ENCODE peak calls at places on chromosomes 4 and X, in nine cellular contexts. E is HL-60, B is GM23338, O is SK-N-SH, I is A549, D is K562, L is HCT116, F is GM12878, K is HepG2. P is an unnamed sample.

GRCh38 chrX:135572436-135572835 is 52.0 kb downstream of the INTS6L start:
- DNase-seq in E (no peak), O (peak), F (no peak), K (no peak), L (no peak), I (no peak), D (no peak), B (no peak), P (no peak)

GRCh38 chr4:22496165-22496813 is 19.6 kb downstream of the ADGRA3 start:
- DNase-seq in F (no peak), I (no peak), D (no peak), L (no peak), O (no peak), B (no peak), E (no peak), K (no peak), P (no peak)

GRCh38 chrX:139202742-139203410 is 327.7 kb upstream of the F9 start:
- DNase-seq in O (no peak), E (no peak), K (no peak), F (no peak), I (no peak), B (peak), D (no peak), L (no peak), P (no peak)

GRCh38 chr4:121656269-121656641 is 40.5 kb downstream of the ANXA5 start:
- DNase-seq in F (peak), D (peak), B (peak), I (no peak), K (peak), L (peak), O (peak), E (peak), P (peak)

GRCh38 chr4:137993232-137993631 is 248.9 kb downstream of the SLC7A11 start:
- DNase-seq in B (no peak), E (no peak), L (no peak), O (no peak), D (no peak), I (no peak), K (no peak), F (no peak), P (no peak)

GRCh38 chrX:36214924-36215323 is 295.4 kb downstream of the CFAP47 start:
- DNase-seq in K (no peak), O (no peak), F (no peak), B (peak), L (no peak), I (no peak), E (no peak), D (no peak), P (no peak)

GRCh38 chrX:13432376-13432775 is 112.5 kb upstream of the ATXN3L start:
- DNase-seq in I (no peak), O (no peak), K (no peak), E (no peak), B (no peak), D (no peak), F (no peak), L (no peak), P (no peak)

GRCh38 chr4:40418430-40419230 is 83.5 kb downstream of the CHRNA9 start:
- DNase-seq in D (no peak), E (no peak), K (peak), F (no peak), L (no peak), B (no peak), O (no peak), I (peak), P (no peak)

GRCh38 chrX:87045352-87045751 is 472.2 kb upstream of the KLHL4 start:
- DNase-seq in I (no peak), O (no peak), F (no peak), D (no peak), E (no peak), B (peak), L (no peak), K (no peak), P (no peak)

GRCh38 chr4:125315571-125316390 is 1.0 kb downstream of the FAT4 start:
- DNase-seq in B (peak), K (peak), L (no peak), I (peak), F (no peak), E (no peak), O (peak), D (no peak), P (no peak)

GRCh38 chrX:130933358-130933757 is 30.3 kb upstream of the ENOX2 start:
- DNase-seq in F (no peak), B (no peak), I (no peak), K (no peak), D (no peak), O (no peak), E (no peak), L (no peak), P (no peak)

GRCh38 chr4:150477869-150478268 is 104.1 kb upstream of the MAB21L2 start:
- DNase-seq in I (no peak), L (no peak), O (no peak), K (no peak), D (no peak), F (no peak), E (no peak), B (no peak), P (no peak)

GRCh38 chr4:165630671-165631070 is 242.4 kb upstream of the TLL1 start:
- DNase-seq in I (no peak), D (no peak), E (no peak), B (no peak), K (no peak), O (no peak), L (no peak), F (no peak), P (no peak)

GRCh38 chr4:102439835-102440234 is 61.3 kb upstream of the NFKB1 start:
- DNase-seq in F (no peak), E (no peak), L (no peak), B (no peak), D (no peak), O (peak), I (peak), K (peak), P (no peak)

GRCh38 chr4:39205000-39205399 is 22.7 kb downstream of the WDR19 start:
- DNase-seq in K (no peak), I (no peak), E (no peak), F (no peak), B (no peak), O (peak), D (no peak), L (no peak), P (no peak)

GRCh38 chr4:66653937-66654336 is 891.4 kb downstream of the CENPC start:
- DNase-seq in O (no peak), F (no peak), K (no peak), D (no peak), E (no peak), L (no peak), B (no peak), I (no peak), P (no peak)

GRCh38 chrX:132480581-132481203 is 8.1 kb downstream of the MBNL3 start:
- DNase-seq in F (peak), E (peak), K (peak), I (no peak), B (no peak), L (no peak), O (no peak), D (no peak), P (no peak)

GRCh38 chr4:42488114-42488513 is 90.8 kb downstream of the SHISA3 start:
- DNase-seq in K (no peak), B (no peak), O (no peak), E (no peak), D (no peak), L (no peak), F (peak), I (no peak), P (no peak)

GRCh38 chr4:95675623-95676022 is 126.8 kb upstream of the UNC5C start:
- DNase-seq in L (no peak), I (no peak), O (no peak), K (no peak), E (no peak), F (no peak), D (no peak), B (no peak), P (no peak)

GRCh38 chrX:124530803-124531202 is 184.4 kb downstream of the SH2D1A start:
- DNase-seq in E (no peak), O (no peak), K (no peak), L (no peak), I (no peak), F (no peak), D (no peak), B (no peak), P (no peak)

GRCh38 chrX:41023098-41023497 is 62.1 kb upstream of the USP9X start:
- DNase-seq in L (no peak), D (no peak), O (no peak), K (no peak), F (no peak), E (no peak), B (no peak), I (no peak), P (no peak)

GRCh38 chr4:55032179-55032578 is 93.2 kb downstream of the KDR start:
- DNase-seq in F (no peak), O (no peak), L (no peak), I (no peak), E (no peak), D (no peak), B (no peak), K (no peak), P (no peak)

GRCh38 chr4:1379351-1379781 is 26.9 kb downstream of the NKX1-1 start:
- DNase-seq in B (no peak), O (no peak), E (no peak), L (no peak), F (no peak), D (no peak), K (no peak), I (no peak), P (no peak)

GRCh38 chr4:34178476-34178875 is 2065.8 kb downstream of the ARAP2 start:
- DNase-seq in D (no peak), K (no peak), B (peak), E (no peak), O (no peak), L (no peak), F (no peak), I (no peak), P (no peak)

GRCh38 chrX:122245943-122246342 is 938.1 kb upstream of the GRIA3 start:
- DNase-seq in F (no peak), B (no peak), L (no peak), O (no peak), D (no peak), E (no peak), K (no peak), I (no peak), P (no peak)

GRCh38 chrX:96884027-96884426 is 319 bp downstream of the RPA4 start:
- DNase-seq in K (no peak), D (no peak), O (no peak), F (no peak), E (no peak), B (no peak), I (no peak), L (no peak), P (no peak)

GRCh38 chrX:8204169-8204935 is 33.3 kb upstream of the VCX2 start:
- DNase-seq in F (no peak), L (no peak), O (no peak), B (peak), E (no peak), I (no peak), D (no peak), K (no peak), P (no peak)

GRCh38 chrX:108087792-108088191 is 3.5 kb downstream of the PSMD10 start:
- DNase-seq in K (no peak), L (no peak), B (no peak), I (no peak), D (no peak), F (no peak), O (no peak), E (no peak), P (no peak)
- TF ChIP-seq REST in K (no peak), L (no peak), B (no peak), I (no peak), D (no peak), F (no peak), O (no peak), E (no peak), P (no peak)

GRCh38 chr4:119490335-119490734 is 138.3 kb downstream of the PDE5A start:
- DNase-seq in I (no peak), O (no peak), E (no peak), F (no peak), K (no peak), B (peak), D (no peak), L (no peak), P (peak)
- TF ChIP-seq REST in I (no peak), O (no peak), E (no peak), F (no peak), K (no peak), B (no peak), D (no peak), L (no peak), P (no peak)

GRCh38 chr4:184815046-184815877 is 10.5 kb downstream of the ACSL1 start:
- DNase-seq in I (peak), F (peak), D (peak), K (peak), B (no peak), E (peak), L (peak), O (peak), P (no peak)
- TF ChIP-seq REST in I (no peak), F (no peak), D (no peak), K (no peak), B (no peak), E (no peak), L (no peak), O (no peak), P (no peak)

DNA sequence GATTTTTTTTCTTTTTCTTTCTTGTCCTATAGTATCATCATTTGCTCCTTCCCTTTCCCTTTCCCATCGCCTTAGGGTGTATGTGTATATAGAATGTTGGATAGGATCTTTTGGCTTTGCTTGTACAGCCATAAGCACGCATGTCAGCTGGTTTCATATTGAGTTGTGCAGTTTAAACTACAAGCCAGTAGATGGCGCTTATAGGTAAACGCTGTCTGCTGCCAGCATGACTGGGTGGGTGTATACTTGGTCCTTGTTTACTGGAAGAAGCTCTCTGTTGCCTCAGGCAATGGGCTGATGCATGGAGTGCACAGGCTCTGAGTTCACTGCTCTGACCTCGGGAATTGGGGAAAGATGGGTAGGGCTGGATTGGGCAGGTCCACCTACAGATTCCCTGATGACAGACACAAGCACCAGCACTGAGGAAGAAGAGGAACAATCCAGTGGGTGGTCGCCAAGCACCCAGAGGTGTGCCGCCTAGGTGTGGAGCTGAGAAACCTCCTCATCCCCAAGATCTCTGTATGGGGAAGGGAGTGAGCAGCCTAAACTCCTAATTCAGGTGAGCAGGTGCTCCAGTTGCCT is 831.5 kb downstream of the STIM2 start:
- DNase-seq in O (peak), I (no peak), F (no peak), D (no peak), B (peak), E (peak), K (peak), L (peak), P (peak)
- TF ChIP-seq REST in O (no peak), I (no peak), F (no peak), D (no peak), B (no peak), E (no peak), K (no peak), L (no peak), P (no peak)

GRCh38 chr4:153198739-153199138 is 5.5 kb upstream of the TRIM2 start:
- DNase-seq in F (no peak), B (no peak), K (no peak), E (no peak), D (no peak), I (no peak), L (no peak), O (no peak), P (no peak)
- TF ChIP-seq REST in F (no peak), B (no peak), K (no peak), E (no peak), D (no peak), I (no peak), L (no peak), O (no peak), P (no peak)

GRCh38 chrX:43002526-43003203 is 224.7 kb upstream of the PPP1R2C start:
- DNase-seq in B (no peak), I (no peak), L (no peak), D (no peak), E (peak), F (peak), O (no peak), K (no peak), P (no peak)

GRCh38 chrX:43000121-43000520 is 222.2 kb upstream of the PPP1R2C start:
- DNase-seq in L (no peak), K (no peak), D (no peak), O (no peak), B (no peak), I (no peak), F (no peak), E (no peak), P (no peak)

GRCh38 chrX:42992199-42992943 is 214.4 kb upstream of the PPP1R2C start:
- DNase-seq in D (no peak), I (no peak), E (no peak), F (no peak), K (no peak), L (no peak), B (peak), O (no peak), P (no peak)

DNA sequence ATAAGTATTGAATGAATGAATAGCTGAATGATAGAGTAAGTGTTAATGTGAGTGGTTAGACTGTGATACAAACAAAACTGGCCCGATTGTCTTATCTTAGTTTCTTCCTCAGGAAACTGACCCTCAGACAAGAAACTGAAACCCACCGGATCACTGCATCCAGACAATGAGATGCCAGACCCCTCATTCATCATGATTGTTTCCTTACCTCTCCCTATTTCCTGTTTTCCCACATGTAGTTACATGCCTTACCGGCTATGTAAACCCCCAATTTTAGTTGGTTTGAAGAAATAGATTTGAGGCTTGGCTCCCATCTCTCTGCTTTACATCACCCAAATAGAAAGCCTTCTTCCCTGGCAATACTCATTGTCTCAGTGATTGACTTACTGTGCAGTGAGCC is 218.9 kb upstream of the PPP1R2C start:
- DNase-seq in D (no peak), I (no peak), K (no peak), E (no peak), O (no peak), F (no peak), L (no peak), B (no peak), P (no peak)
- TF ChIP-seq REST in D (no peak), I (no peak), K (no peak), E (no peak), O (no peak), F (no peak), L (no peak), B (no peak), P (no peak)

GRCh38 chrX:129523076-129524055 is at the start of gene SMARCA1:
- DNase-seq in F (no peak), D (peak), O (peak), E (no peak), B (peak), I (peak), K (peak), L (peak), P (no peak)
- TF ChIP-seq REST in F (no peak), D (no peak), O (no peak), E (no peak), B (no peak), I (peak), K (no peak), L (no peak), P (no peak)

GRCh38 chr4:174036111-174036510 is 247.4 kb downstream of the FBXO8 start:
- DNase-seq in L (no peak), F (no peak), K (no peak), I (no peak), O (no peak), B (no peak), E (no peak), D (no peak), P (no peak)
- TF ChIP-seq REST in L (no peak), F (no peak), K (no peak), I (no peak), O (no peak), B (no peak), E (no peak), D (no peak), P (no peak)